ENCODE peak calls at places on chromosomes 2 and 18, in ten cellular contexts. X is BE2C, I is A549, Z is HCT116, P is tibial artery, R is stomach, N is neural progenitor cell, U is cardiac muscle cell, Y is body of pancreas, J is astrocyte. K is an unnamed sample.
A peak's percentile ranks its signal among the peaks of the same experiment; 100 is the strongest.

GRCh38 chr2:176395273-176395854 is 126.1 kb downstream of the MTX2 start:
- DNase-seq in R (no peak), I (no peak), N (no peak), X (no peak), Z (no peak), P (no peak), Y (no peak), U (no peak), J (peak; percentile 10), K (peak; percentile 72)

GRCh38 chr2:65991332-65991731 is 443.6 kb upstream of the MEIS1 start:
- DNase-seq in Y (no peak), N (no peak), X (no peak), J (no peak), U (no peak), P (no peak), I (no peak), Z (no peak), R (no peak), K (peak; percentile 49)

GRCh38 chr2:30655660-30656059 is 151.6 kb downstream of the CAPN13 start:
- DNase-seq in Z (no peak), X (no peak), U (peak; percentile 64), N (no peak), J (peak; percentile 93), R (no peak), P (no peak), Y (no peak), I (no peak), K (no peak)

GRCh38 chr2:160506371-160507045 is 12.9 kb upstream of the RBMS1 start:
- DNase-seq in Y (no peak), I (no peak), X (no peak), P (no peak), Z (no peak), J (no peak), N (no peak), U (no peak), R (no peak), K (no peak)

GRCh38 chr2:111972955-111973565 is 74.7 kb downstream of the MERTK start:
- DNase-seq in X (no peak), R (peak; percentile 34), J (no peak), Z (no peak), P (peak; percentile 73), U (no peak), I (no peak), N (no peak), Y (no peak), K (peak; percentile 62)

GRCh38 chr18:23740105-23740830 is 51.0 kb downstream of the LAMA3 start:
- DNase-seq in Z (no peak), N (no peak), P (no peak), I (no peak), J (peak; percentile 12), Y (no peak), R (no peak), X (no peak), U (peak; percentile 62), K (peak; percentile 59)

GRCh38 chr2:47108638-47109372 is 46.3 kb downstream of the STPG4 start:
- DNase-seq in R (no peak), X (no peak), I (no peak), U (no peak), Z (peak; percentile 88), N (no peak), P (no peak), J (no peak), Y (no peak), K (peak; percentile 51)

GRCh38 chr18:58496231-58496630 is 132.7 kb downstream of the ALPK2 start:
- DNase-seq in Y (no peak), I (no peak), Z (no peak), X (no peak), J (peak; percentile 55), U (peak; percentile 17), R (no peak), P (no peak), N (no peak), K (no peak)

GRCh38 chr2:43131051-43131889 is 95.1 kb downstream of the ZFP36L2 start:
- DNase-seq in N (peak; percentile 41), X (peak; percentile 46), R (peak; percentile 94), Y (peak; percentile 75), I (peak; percentile 96), Z (peak; percentile 89), J (peak; percentile 91), U (peak; percentile 87), P (peak; percentile 86), K (peak; percentile 94)

GRCh38 chr2:226963528-226963927 is 127.7 kb downstream of the RHBDD1 start:
- DNase-seq in I (no peak), R (no peak), U (peak; percentile 54), X (no peak), Y (no peak), Z (peak; percentile 44), P (no peak), N (peak; percentile 19), J (peak; percentile 96), K (peak; percentile 71)

GRCh38 chr18:79962311-79962710 is 2.1 kb upstream of the HSBP1L1 start:
- DNase-seq in R (no peak), N (no peak), I (no peak), J (peak; percentile 74), X (no peak), Y (no peak), U (peak; percentile 27), P (no peak), Z (peak; percentile 33), K (peak; percentile 87)

GRCh38 chr2:95276888-95277245 is 2.6 kb downstream of the PROM2 start:
- DNase-seq in R (no peak), J (no peak), Z (no peak), P (peak; percentile 37), I (no peak), N (no peak), Y (no peak), X (no peak), U (no peak), K (no peak)

GRCh38 chr2:71060871-71061270 is 7.6 kb upstream of the NAGK start:
- DNase-seq in Y (no peak), U (no peak), J (no peak), X (no peak), R (no peak), I (no peak), P (no peak), N (no peak), Z (no peak), K (no peak)

GRCh38 chr18:48777737-48778111 is 173.0 kb downstream of the SMAD7 start:
- DNase-seq in U (peak; percentile 23), N (no peak), P (no peak), Z (no peak), J (no peak), I (no peak), Y (no peak), R (no peak), X (no peak), K (peak; percentile 5)
- TF ChIP-seq CTCF in U (peak; percentile 31), N (no peak), P (no peak), Z (no peak), J (no peak), I (no peak), Y (no peak), R (no peak), X (no peak), K (no peak)

GRCh38 chr2:168172071-168172470 is 75.3 kb downstream of the STK39 start:
- DNase-seq in P (no peak), Y (no peak), Z (no peak), J (no peak), U (no peak), X (no peak), N (no peak), R (no peak), I (no peak), K (no peak)
- H3K4me1 ChIP-seq in P (no peaks in the 10 kb centered on the region), Y (no peaks in the 10 kb centered on the region), Z (peaks cover 68% of the 10 kb centered on the region), J (peaks cover 17% of the 10 kb centered on the region), U (peaks cover 49% of the 10 kb centered on the region), X (no peaks in the 10 kb centered on the region), N (peaks cover 50% of the 10 kb centered on the region), R (peaks cover 12% of the 10 kb centered on the region), I (peaks cover 7% of the 10 kb centered on the region), K (peaks cover 21% of the 10 kb centered on the region)

GRCh38 chr18:48342125-48342524 is 67.1 kb downstream of the ZBTB7C start:
- DNase-seq in P (peak; percentile 88), Z (no peak), R (no peak), I (no peak), J (no peak), X (no peak), N (peak; percentile 34), Y (peak; percentile 11), U (no peak), K (no peak)

GRCh38 chr18:48339692-48340091 is 69.5 kb downstream of the ZBTB7C start:
- DNase-seq in P (no peak), N (no peak), I (no peak), X (no peak), R (no peak), Y (no peak), Z (no peak), U (no peak), J (no peak), K (no peak)

GRCh38 chr18:48342588-48342987 is 66.6 kb downstream of the ZBTB7C start:
- DNase-seq in P (no peak), I (no peak), R (no peak), Z (no peak), X (no peak), U (no peak), J (no peak), N (no peak), Y (no peak), K (no peak)

GRCh38 chr18:48338915-48339314 is 70.3 kb downstream of the ZBTB7C start:
- DNase-seq in X (no peak), J (no peak), Y (peak; percentile 37), R (no peak), I (no peak), P (no peak), Z (no peak), U (no peak), N (no peak), K (no peak)

DNA sequence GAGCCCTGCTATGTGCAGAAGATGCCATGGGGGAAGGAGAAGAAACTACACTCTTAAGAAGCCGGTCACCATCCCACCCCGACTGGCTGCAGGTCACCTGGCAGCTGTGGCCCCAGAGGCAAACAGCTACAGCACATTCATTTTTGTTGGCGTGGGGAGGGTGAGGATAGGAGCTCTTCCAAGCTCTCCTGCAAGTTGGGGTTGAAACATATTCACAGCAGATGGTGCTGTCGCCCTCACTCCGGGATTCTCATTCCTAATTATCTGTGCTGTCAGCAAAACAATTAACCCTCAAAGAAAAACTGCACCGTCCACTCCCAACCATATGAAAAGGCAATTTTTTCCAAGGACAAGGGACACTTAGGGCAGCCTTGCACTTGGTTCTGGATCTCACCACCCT is 68.7 kb downstream of the ZBTB7C start:
- DNase-seq in X (no peak), J (no peak), R (no peak), P (no peak), I (no peak), N (no peak), Z (no peak), U (no peak), Y (no peak), K (no peak)
- TF ChIP-seq CTCF in X (no peak), J (no peak), R (no peak), P (peak; percentile 10), I (no peak), N (no peak), Z (no peak), U (no peak), Y (no peak), K (no peak)

DNA sequence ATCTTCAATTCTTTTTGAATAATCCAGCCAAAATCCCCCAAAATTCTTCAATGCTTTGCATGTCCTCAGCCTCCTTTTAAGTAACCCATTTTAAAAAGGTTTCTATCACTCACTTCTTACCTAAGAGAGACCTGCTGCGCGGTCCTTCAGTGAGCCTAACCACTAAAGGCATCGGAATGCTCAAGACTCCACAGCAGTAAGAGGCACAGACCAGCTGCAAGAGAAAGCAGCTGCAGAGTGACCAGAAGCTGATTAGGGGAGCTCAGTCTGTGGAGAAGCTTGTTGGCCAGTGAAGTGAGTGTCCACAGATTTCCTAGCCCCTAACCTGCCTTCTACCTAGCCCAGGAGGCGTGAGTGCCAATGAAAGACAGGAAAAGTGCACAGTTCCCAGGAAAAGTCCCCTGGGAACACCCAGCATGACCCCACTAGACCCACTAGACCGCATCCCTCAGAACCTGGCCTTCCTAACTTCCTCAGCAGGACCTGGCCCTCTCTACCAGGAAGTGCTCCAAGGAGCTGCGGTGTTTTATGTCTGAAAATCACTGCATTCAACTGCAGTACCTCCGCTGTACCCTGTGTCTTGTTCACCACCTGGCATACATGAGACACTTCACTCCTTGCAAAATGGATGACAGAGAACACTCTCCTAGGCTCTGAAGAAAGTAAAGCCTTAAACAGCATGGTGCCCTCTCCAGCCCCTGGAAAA is 10.1 kb downstream of the MBOAT2 start:
- DNase-seq in R (no peak), P (no peak), Z (no peak), U (no peak), Y (no peak), I (no peak), J (peak; percentile 61), X (no peak), N (peak; percentile 20), K (peak; percentile 22)
- H3K4me1 ChIP-seq in R (no peaks in the 10 kb centered on the region), P (no peaks in the 10 kb centered on the region), Z (no peaks in the 10 kb centered on the region), U (peaks cover 10% of the 10 kb centered on the region), Y (no peaks in the 10 kb centered on the region), I (no peaks in the 10 kb centered on the region), J (no peaks in the 10 kb centered on the region), X (no peaks in the 10 kb centered on the region), N (peaks cover 6% of the 10 kb centered on the region), K (peaks cover 31% of the 10 kb centered on the region)

K was measured in PC-3.